ENCODE peak calls at places on chromosomes 12 and 14, in six cellular contexts. C is NCI-H774; P is AG04449; F is HT1080; Z is effector memory CD4-positive, alpha-beta T cell; M is stomach. X is an unnamed sample.

GRCh38 chr14:51498411-51499227 is 153.1 kb upstream of the FRMD6 start:
- DNase-seq in C (no peak), P (no peak), F (no peak), Z (no peak), M (no peak), X (no peak)

GRCh38 chr14:22047105-22047504 is 373.5 kb upstream of the OR4E1 start:
- DNase-seq in C (no peak), P (no peak), F (no peak), Z (no peak), M (no peak), X (peak; percentile 23)

GRCh38 chr12:15904378-15904920 is 6.7 kb upstream of the DERA start:
- DNase-seq in C (no peak), P (no peak), F (no peak), Z (no peak), M (no peak), X (no peak)

GRCh38 chr14:53516261-53516774 is 363.2 kb upstream of the DDHD1 start:
- DNase-seq in C (no peak), P (peak; percentile 64), F (peak; percentile 15), Z (no peak), M (no peak), X (no peak)

GRCh38 chr12:97275261-97276197 is 187.1 kb upstream of the RMST start:
- DNase-seq in C (no peak), P (no peak), F (no peak), Z (no peak), M (no peak), X (no peak)

GRCh38 chr12:42119085-42119633 is 25.5 kb downstream of the GXYLT1 start:
- DNase-seq in C (no peak), P (peak; percentile 62), F (peak; percentile 54), Z (no peak), M (no peak), X (no peak)

GRCh38 chr14:82595466-82595865 is 1061.8 kb upstream of the SEL1L start:
- DNase-seq in C (no peak), P (no peak), F (no peak), Z (no peak), M (no peak), X (no peak)

GRCh38 chr14:55103005-55103640 is 25.9 kb upstream of the LGALS3 start:
- DNase-seq in C (peak; percentile 24), P (peak; percentile 76), F (peak; percentile 93), Z (peak; percentile 35), M (peak; percentile 84), X (peak; percentile 89)

GRCh38 chr14:90439874-90440442 is 43.1 kb downstream of the CALM1 start:
- DNase-seq in C (no peak), P (no peak), F (no peak), Z (no peak), M (no peak), X (no peak)

GRCh38 chr14:67738740-67739504 is 37.2 kb downstream of the RDH12 start:
- DNase-seq in C (no peak), P (peak; percentile 82), F (peak; percentile 87), Z (peak; percentile 8), M (peak; percentile 63), X (peak; percentile 88)

GRCh38 chr12:7134371-7135166 is 4.4 kb downstream of the CLSTN3 start:
- DNase-seq in C (no peak), P (no peak), F (no peak), Z (no peak), M (no peak), X (no peak)

GRCh38 chr12:111353603-111354295 is 15.1 kb downstream of the PHETA1 start:
- DNase-seq in C (no peak), P (no peak), F (no peak), Z (no peak), M (no peak), X (no peak)

GRCh38 chr12:130904064-130904463 is 32.2 kb downstream of the RAN start:
- DNase-seq in C (no peak), P (no peak), F (no peak), Z (no peak), M (no peak), X (no peak)

GRCh38 chr12:124453419-124454351 is 113.7 kb downstream of the NCOR2 start:
- DNase-seq in C (no peak), P (no peak), F (peak; percentile 96), Z (peak; percentile 71), M (peak; percentile 70), X (peak; percentile 78)

GRCh38 chr14:95222151-95222631 is 64.9 kb upstream of the DICER1 start:
- DNase-seq in C (no peak), P (peak; percentile 10), F (no peak), Z (no peak), M (no peak), X (peak; percentile 12)

GRCh38 chr14:79631276-79631675 is 580.0 kb downstream of the DIO2 start:
- DNase-seq in C (no peak), P (no peak), F (no peak), Z (no peak), M (no peak), X (no peak)

GRCh38 chr14:43438056-43438455 is 1069.0 kb downstream of the FSCB start:
- DNase-seq in C (no peak), P (no peak), F (no peak), Z (no peak), M (no peak), X (no peak)

GRCh38 chr14:28613526-28613925 is 153.1 kb upstream of the FOXG1 start:
- DNase-seq in C (no peak), P (no peak), F (no peak), Z (no peak), M (no peak), X (no peak)

GRCh38 chr12:93780115-93780641 is 103.0 kb downstream of the CRADD start:
- DNase-seq in C (no peak), P (no peak), F (no peak), Z (no peak), M (no peak), X (no peak)

GRCh38 chr12:103705927-103706326 is 118.9 kb downstream of the STAB2 start:
- DNase-seq in C (no peak), P (no peak), F (peak; percentile 61), Z (no peak), M (no peak), X (peak; percentile 28)

GRCh38 chr12:75389061-75389460 is 1.8 kb upstream of the GLIPR1L2 start:
- DNase-seq in C (no peak), P (no peak), F (peak; percentile 77), Z (no peak), M (no peak), X (peak; percentile 59)

GRCh38 chr14:55136868-55137785 is 8.1 kb downstream of the LGALS3 start:
- DNase-seq in C (no peak), P (no peak), F (no peak), Z (no peak), M (peak; percentile 79), X (no peak)

GRCh38 chr14:90397401-90398314 is 829 bp downstream of the CALM1 start:
- DNase-seq in C (peak; percentile 54), P (no peak), F (peak; percentile 48), Z (peak; percentile 62), M (peak; percentile 51), X (peak; percentile 58)

GRCh38 chr14:92718659-92719058 is 29.8 kb downstream of the LGMN start:
- DNase-seq in C (no peak), P (no peak), F (peak; percentile 36), Z (no peak), M (no peak), X (no peak)

GRCh38 chr12:90091809-90092208 is 383.2 kb upstream of the ATP2B1 start:
- DNase-seq in C (no peak), P (no peak), F (no peak), Z (no peak), M (no peak), X (no peak)

GRCh38 chr12:13962699-13963098 is 18.7 kb downstream of the GRIN2B start:
- DNase-seq in C (no peak), P (no peak), F (peak; percentile 24), Z (no peak), M (no peak), X (peak; percentile 64)

GRCh38 chr12:97075583-97076268 is 168.7 kb downstream of the NEDD1 start:
- DNase-seq in C (no peak), P (no peak), F (no peak), Z (no peak), M (no peak), X (no peak)

GRCh38 chr14:62694075-62694474 is 351.2 kb downstream of the KCNH5 start:
- DNase-seq in C (no peak), P (no peak), F (peak; percentile 99), Z (no peak), M (no peak), X (no peak)

GRCh38 chr12:119841433-119842210 is 35.5 kb downstream of the CIT start:
- DNase-seq in C (no peak), P (no peak), F (peak; percentile 56), Z (no peak), M (no peak), X (no peak)

GRCh38 chr12:8036366-8036765 is 3.9 kb downstream of the FOXJ2 start:
- DNase-seq in C (no peak), P (no peak), F (no peak), Z (no peak), M (peak; percentile 79), X (no peak)

GRCh38 chr12:108616941-108617858 is 16.5 kb downstream of the SELPLG start:
- DNase-seq in C (no peak), P (no peak), F (peak; percentile 58), Z (peak; percentile 75), M (no peak), X (peak; percentile 30)

GRCh38 chr14:72644758-72645489 is 249.0 kb downstream of the DPF3 start:
- DNase-seq in C (no peak), P (no peak), F (no peak), Z (no peak), M (no peak), X (no peak)

GRCh38 chr12:40226652-40227051 is 1.9 kb downstream of the LRRK2 start:
- DNase-seq in C (no peak), P (no peak), F (peak; percentile 79), Z (no peak), M (no peak), X (peak; percentile 92)

GRCh38 chr12:71415336-71416231 is 24.0 kb upstream of the LGR5 start:
- DNase-seq in C (peak; percentile 76), P (no peak), F (peak; percentile 51), Z (no peak), M (no peak), X (peak; percentile 76)

X was measured in ACHN.